ENCODE peak calls at places on chromosomes 7 and 10, in four cellular contexts. T, B, R and N are unnamed samples.
A peak's percentile ranks its signal among the peaks of the same experiment; 100 is the strongest.

GRCh38 chr7:16129431-16130126 is 291.8 kb downstream of the CRPPA start:
- DNase-seq in R (no peak), B (no peak), T (no peak), N (no peak)

GRCh38 chr7:117281562-117281961 is 41.3 kb downstream of the WNT2 start:
- DNase-seq in R (no peak), T (no peak), B (no peak), N (no peak)

GRCh38 chr7:77330169-77330882 is 85.8 kb downstream of the GSAP start:
- DNase-seq in B (no peak), T (peak; percentile 37), R (no peak), N (no peak)

GRCh38 chr7:101474178-101474577 is 111.5 kb downstream of the COL26A1 start:
- DNase-seq in B (no peak), T (no peak), R (no peak), N (no peak)

GRCh38 chr7:139523199-139523941 is at the start of gene CLEC2L:
- DNase-seq in T (no peak), B (no peak), R (no peak), N (peak; percentile 21)

GRCh38 chr7:74606101-74606908 is 51.2 kb upstream of the GTF2I start:
- DNase-seq in R (peak; percentile 44), B (no peak), T (peak; percentile 52), N (no peak)

GRCh38 chr10:117590516-117590915 is 48.0 kb downstream of the EMX2 start:
- DNase-seq in T (no peak), B (no peak), R (no peak), N (no peak)

GRCh38 chr7:2185715-2186114 is 47.0 kb downstream of the MAD1L1 start:
- DNase-seq in T (no peak), R (no peak), B (no peak), N (no peak)

GRCh38 chr7:98229991-98230745 is 18.9 kb downstream of the BHLHA15 start:
- DNase-seq in B (no peak), T (no peak), R (no peak), N (no peak)

GRCh38 chr7:123797673-123798526 is 47.1 kb upstream of the HYAL4 start:
- DNase-seq in R (no peak), T (peak; percentile 5), B (peak; percentile 19), N (no peak)

GRCh38 chr7:142542938-142543337 is 206.3 kb upstream of the PRSS1 start:
- DNase-seq in B (no peak), R (no peak), T (no peak), N (no peak)

GRCh38 chr7:105652359-105652993 is 71.2 kb upstream of the EFCAB10 start:
- DNase-seq in T (peak; percentile 68), R (peak; percentile 76), B (no peak), N (peak; percentile 60)

GRCh38 chr7:134293029-134293740 is 23.5 kb downstream of the SLC35B4 start:
- DNase-seq in B (no peak), R (no peak), T (no peak), N (no peak)

GRCh38 chr7:70703785-70704184 is 428.2 kb upstream of the GALNT17 start:
- DNase-seq in B (no peak), R (no peak), T (no peak), N (no peak)

GRCh38 chr10:131983780-131984179 is 2.1 kb upstream of the BNIP3 start:
- DNase-seq in T (no peak), R (no peak), B (no peak), N (no peak)

GRCh38 chr7:16989883-16990413 is 108.2 kb upstream of the AGR3 start:
- DNase-seq in R (no peak), T (no peak), B (peak; percentile 30), N (peak; percentile 39)

GRCh38 chr7:29987083-29987482 is 2.5 kb downstream of the SCRN1 start:
- DNase-seq in R (no peak), B (no peak), T (no peak), N (no peak)

GRCh38 chr10:111076682-111077661 is at the start of gene ADRA2A:
- DNase-seq in B (peak; percentile 70), R (no peak), T (peak; percentile 35), N (no peak)

GRCh38 chr7:24979470-24979862 is 512 bp downstream of the OSBPL3 start:
- DNase-seq in R (peak; percentile 87), B (no peak), T (peak; percentile 92), N (peak; percentile 31)

GRCh38 chr7:54560726-54561125 is 18.6 kb downstream of the VSTM2A start:
- DNase-seq in B (no peak), T (no peak), R (no peak), N (no peak)